ENCODE peak calls at places on chromosomes 7 and 10, in ten cellular contexts. B is IMR-90, E is progenitor cell of endocrine pancreas, T is PC-9, U is SK-N-SH, K is GM13976, Y is upper lobe of left lung, V is RWPE1, C is A673, I is astrocyte of the cerebellum. N is an unnamed sample.

GRCh38 chr10:82691211-82691610 is 816.2 kb downstream of the NRG3 start:
- DNase-seq in U (no peak), V (no peak), K (no peak), E (no peak), Y (no peak), I (no peak), C (no peak), B (no peak), T (no peak), N (no peak)

GRCh38 chr10:118216526-118217035 is 125.5 kb downstream of the FAM204A start:
- DNase-seq in C (no peak), Y (no peak), B (no peak), V (no peak), I (no peak), K (no peak), T (no peak), U (no peak), E (no peak), N (no peak)

GRCh38 chr10:78520737-78521430 is 487.2 kb downstream of the RPS24 start:
- DNase-seq in I (peak), Y (peak), T (peak), E (no peak), V (peak), K (no peak), C (peak), U (no peak), B (peak), N (no peak)

GRCh38 chr10:110852255-110852896 is 19.4 kb upstream of the PDCD4 start:
- DNase-seq in V (peak), B (peak), U (no peak), E (no peak), I (no peak), C (no peak), Y (peak), K (no peak), T (peak), N (no peak)

GRCh38 chr7:43482679-43483252 is 100.1 kb upstream of the STK17A start:
- DNase-seq in Y (no peak), U (no peak), T (no peak), V (no peak), I (no peak), C (no peak), K (no peak), E (no peak), B (no peak), N (no peak)

GRCh38 chr7:118080947-118081346 is 103.0 kb upstream of the LSM8 start:
- DNase-seq in C (peak), B (peak), T (peak), I (peak), Y (no peak), V (peak), E (no peak), U (no peak), K (peak), N (no peak)

GRCh38 chr10:62083413-62083794 is 181.9 kb downstream of the ARID5B start:
- DNase-seq in B (no peak), T (no peak), V (peak), C (peak), U (no peak), K (no peak), Y (no peak), E (no peak), I (no peak), N (no peak)

GRCh38 chr7:90723866-90724265 is 127.7 kb downstream of the CDK14 start:
- DNase-seq in U (no peak), K (no peak), V (no peak), C (no peak), I (no peak), Y (no peak), B (no peak), E (no peak), T (no peak), N (no peak)

GRCh38 chr7:140230517-140230861 is 53.7 kb upstream of the KDM7A start:
- DNase-seq in E (no peak), V (no peak), K (peak), B (no peak), I (no peak), C (no peak), T (no peak), Y (peak), U (peak), N (peak)

GRCh38 chr7:142809671-142810070 is 38.9 kb downstream of the PRSS2 start:
- DNase-seq in E (no peak), C (no peak), Y (no peak), B (no peak), K (no peak), U (no peak), I (no peak), V (no peak), T (no peak), N (no peak)

GRCh38 chr10:98364432-98365102 is 50.4 kb downstream of the PYROXD2 start:
- DNase-seq in I (no peak), B (no peak), V (no peak), U (no peak), Y (no peak), C (no peak), K (no peak), T (no peak), E (no peak), N (no peak)

GRCh38 chr7:51467384-51468017 is 150.9 kb upstream of the COBL start:
- DNase-seq in K (no peak), Y (no peak), B (no peak), T (no peak), I (no peak), E (no peak), U (no peak), V (no peak), C (no peak), N (no peak)

GRCh38 chr7:78487464-78487863 is 688.9 kb downstream of the PHTF2 start:
- DNase-seq in B (no peak), V (no peak), C (no peak), E (no peak), K (no peak), Y (no peak), I (no peak), U (peak), T (no peak), N (no peak)

GRCh38 chr10:88114368-88114767 is 250.9 kb downstream of the PTEN start:
- DNase-seq in T (no peak), Y (peak), C (peak), I (no peak), B (peak), E (no peak), V (peak), K (no peak), U (peak), N (no peak)

GRCh38 chr7:46566375-46566774 is 645.3 kb upstream of the IGFBP3 start:
- DNase-seq in V (no peak), C (no peak), B (peak), T (no peak), U (no peak), I (no peak), K (no peak), Y (no peak), E (no peak), N (no peak)

GRCh38 chr7:83611776-83612175 is 37.2 kb downstream of the SEMA3E start:
- DNase-seq in K (no peak), C (no peak), B (no peak), I (no peak), V (no peak), Y (no peak), U (no peak), E (no peak), T (no peak), N (no peak)

GRCh38 chr7:28105234-28105633 is 75.4 kb downstream of the JAZF1 start:
- DNase-seq in I (no peak), E (no peak), B (no peak), C (no peak), V (no peak), T (no peak), U (no peak), K (no peak), Y (no peak), N (no peak)

GRCh38 chr10:21314906-21315305 is 210.6 kb downstream of the SKIDA1 start:
- DNase-seq in U (no peak), E (no peak), V (no peak), B (no peak), T (no peak), Y (no peak), K (no peak), C (no peak), I (no peak), N (no peak)

GRCh38 chr10:58275261-58275660 is 6.3 kb downstream of the CISD1 start:
- DNase-seq in U (no peak), E (no peak), K (no peak), Y (no peak), B (no peak), C (no peak), I (no peak), V (no peak), T (no peak), N (no peak)

GRCh38 chr7:67309764-67310548 is 313.3 kb downstream of the TYW1 start:
- DNase-seq in I (no peak), K (no peak), C (no peak), T (no peak), U (no peak), V (no peak), E (no peak), B (no peak), Y (no peak), N (no peak)

GRCh38 chr7:91266067-91266930 is 2.1 kb downstream of the FZD1 start:
- DNase-seq in V (no peak), I (no peak), T (no peak), Y (no peak), E (no peak), B (peak), C (peak), U (peak), K (peak), N (peak)

GRCh38 chr7:12320241-12320640 is 83.4 kb downstream of the VWDE start:
- DNase-seq in B (no peak), C (no peak), T (no peak), V (no peak), I (no peak), E (no peak), U (no peak), K (no peak), Y (no peak), N (no peak)

GRCh38 chr10:75845538-75845937 is 414.1 kb downstream of the LRMDA start:
- DNase-seq in I (no peak), V (no peak), C (peak), T (no peak), Y (no peak), B (no peak), E (no peak), K (no peak), U (no peak), N (no peak)

GRCh38 chr10:52004342-52004949 is 305.1 kb upstream of the CSTF2T start:
- DNase-seq in C (peak), T (no peak), I (peak), E (no peak), Y (no peak), B (peak), U (peak), V (peak), K (peak), N (no peak)

GRCh38 chr10:7787150-7787856 is 490 bp downstream of the KIN start:
- DNase-seq in C (peak), E (no peak), V (peak), T (peak), U (no peak), Y (no peak), K (no peak), B (peak), I (no peak), N (no peak)

GRCh38 chr7:29005829-29006228 is 47.7 kb upstream of the TRIL start:
- DNase-seq in V (no peak), Y (no peak), E (no peak), C (no peak), K (no peak), B (peak), U (no peak), T (no peak), I (no peak), N (no peak)

GRCh38 chr10:50381637-50382036 is 130.3 kb upstream of the ASAH2 start:
- DNase-seq in I (no peak), E (no peak), B (no peak), U (no peak), Y (no peak), C (no peak), K (no peak), V (no peak), T (no peak), N (no peak)

GRCh38 chr7:113370910-113371309 is 252.6 kb upstream of the SMIM30 start:
- DNase-seq in T (no peak), K (no peak), C (no peak), U (no peak), E (no peak), I (peak), V (no peak), B (peak), Y (no peak), N (no peak)

GRCh38 chr7:47379629-47380324 is 202.1 kb downstream of the TNS3 start:
- DNase-seq in T (peak), E (peak), B (peak), U (peak), K (no peak), C (no peak), V (peak), Y (peak), I (peak), N (peak)

DNA sequence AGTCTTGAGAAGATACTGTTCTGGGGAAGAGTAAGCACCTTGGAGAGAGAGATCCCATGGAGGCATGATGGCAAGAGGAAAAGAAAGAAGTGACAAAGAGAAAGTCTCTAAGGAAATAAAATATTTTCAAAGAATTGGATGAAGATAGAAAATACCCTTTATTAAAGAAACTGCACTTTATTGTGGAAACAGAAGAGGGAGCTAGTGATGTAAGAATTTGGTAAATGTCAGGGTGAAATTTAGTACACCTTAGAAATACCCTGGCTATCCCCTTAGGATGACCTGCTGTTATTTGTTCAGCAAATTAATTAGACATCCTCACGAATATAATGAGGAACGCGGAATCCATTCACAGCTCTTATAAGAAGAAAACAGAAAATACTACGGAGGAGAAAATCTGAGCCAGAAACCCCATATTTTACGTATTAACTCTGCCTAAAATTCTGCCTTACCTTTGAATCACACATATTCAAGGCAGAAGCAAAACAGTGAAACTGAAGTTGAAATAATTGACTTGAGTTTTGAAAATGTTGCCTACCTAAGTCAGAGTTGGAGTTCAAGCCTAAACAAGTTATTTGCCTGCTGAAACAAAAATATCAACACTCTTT is 90.7 kb downstream of the TFPI2 start:
- DNase-seq in E (no peak), K (peak), U (peak), I (peak), Y (no peak), T (no peak), V (peak), B (peak), C (peak), N (peak)
- TF ChIP-seq CTCF in E (peak), K (peak), U (peak), I (peak), Y (no peak), T (peak), V (peak), B (peak), C (peak), N (peak)

DNA sequence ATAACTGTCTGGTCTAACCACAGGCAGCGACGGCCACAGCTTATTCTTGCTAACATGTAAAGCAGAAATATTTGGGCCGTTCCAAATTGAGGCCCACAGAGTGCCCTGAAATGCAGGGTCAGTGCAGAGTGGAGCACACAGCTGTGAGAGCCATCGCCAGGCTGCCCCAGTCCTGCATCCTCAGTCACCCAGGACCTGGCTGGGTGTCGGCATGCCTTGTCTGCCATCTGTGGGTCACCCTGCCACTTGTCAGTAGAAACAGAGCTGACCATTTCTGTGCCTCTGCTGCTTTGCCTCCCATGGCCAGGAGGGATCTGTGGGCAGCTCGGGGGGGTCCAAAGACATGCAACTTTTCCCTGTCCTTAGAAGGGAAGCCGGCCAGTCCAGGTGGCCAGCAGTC is 57.3 kb upstream of the BTBD16 start:
- DNase-seq in E (no peak), I (no peak), V (no peak), B (no peak), T (no peak), C (no peak), Y (no peak), K (no peak), U (peak), N (no peak)
- TF ChIP-seq CTCF in E (no peak), I (no peak), V (no peak), B (no peak), T (no peak), C (no peak), Y (no peak), K (no peak), U (no peak), N (no peak)

DNA sequence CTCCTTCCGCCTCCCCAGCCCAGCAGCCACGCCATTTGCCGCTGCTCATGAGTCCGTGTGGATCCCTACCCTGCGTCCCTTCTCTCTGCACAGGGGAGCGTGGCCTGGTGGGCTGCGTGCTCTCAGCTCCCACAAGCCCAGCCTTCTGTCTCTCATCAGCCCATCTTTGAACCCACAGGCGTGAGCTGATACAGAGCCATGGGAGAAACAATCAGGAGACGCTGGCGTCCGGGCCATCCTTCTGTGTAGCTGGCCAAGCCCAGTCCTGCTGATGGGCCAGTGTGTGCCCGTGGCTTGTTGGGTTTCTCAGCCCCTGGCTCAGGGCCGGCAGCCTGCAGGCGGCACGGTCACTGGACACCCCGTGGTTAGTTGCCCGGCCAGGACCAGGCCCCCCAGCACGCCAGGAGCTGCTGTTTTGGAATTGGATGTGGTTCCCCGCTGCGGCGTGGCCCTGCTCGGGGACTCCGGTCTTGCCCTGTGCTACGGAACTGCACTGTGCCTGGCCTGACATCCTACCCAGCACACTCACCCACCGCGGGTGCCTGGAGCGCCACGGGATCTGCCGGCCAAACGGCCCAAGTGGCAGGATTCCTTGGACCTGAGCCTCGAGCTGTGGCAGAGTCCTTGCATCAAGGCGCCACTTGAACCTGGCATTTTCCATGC is 88.9 kb downstream of the ELFN1 start:
- DNase-seq in C (no peak), E (no peak), I (no peak), B (no peak), T (no peak), Y (no peak), U (no peak), V (no peak), K (no peak), N (no peak)
- TF ChIP-seq CTCF in C (no peak), E (no peak), I (no peak), B (no peak), T (peak), Y (no peak), U (no peak), V (no peak), K (no peak), N (no peak)

GRCh38 chr10:132926777-132927650 is 15.4 kb downstream of the CFAP46 start:
- DNase-seq in V (no peak), E (no peak), K (no peak), B (no peak), I (no peak), U (no peak), Y (no peak), T (no peak), C (no peak), N (no peak)

GRCh38 chr10:132925071-132925561 is 17.3 kb downstream of the CFAP46 start:
- DNase-seq in E (no peak), Y (no peak), B (no peak), I (no peak), C (no peak), T (no peak), K (no peak), V (no peak), U (no peak), N (no peak)

GRCh38 chr10:132924046-132924952 is 18.1 kb downstream of the CFAP46 start:
- DNase-seq in B (no peak), K (no peak), V (no peak), U (no peak), Y (no peak), T (no peak), E (no peak), C (no peak), I (no peak), N (no peak)

GRCh38 chr10:132926070-132926469 is 16.3 kb downstream of the CFAP46 start:
- DNase-seq in U (peak), E (no peak), T (no peak), I (no peak), C (no peak), K (no peak), B (no peak), V (no peak), Y (no peak), N (no peak)

DNA sequence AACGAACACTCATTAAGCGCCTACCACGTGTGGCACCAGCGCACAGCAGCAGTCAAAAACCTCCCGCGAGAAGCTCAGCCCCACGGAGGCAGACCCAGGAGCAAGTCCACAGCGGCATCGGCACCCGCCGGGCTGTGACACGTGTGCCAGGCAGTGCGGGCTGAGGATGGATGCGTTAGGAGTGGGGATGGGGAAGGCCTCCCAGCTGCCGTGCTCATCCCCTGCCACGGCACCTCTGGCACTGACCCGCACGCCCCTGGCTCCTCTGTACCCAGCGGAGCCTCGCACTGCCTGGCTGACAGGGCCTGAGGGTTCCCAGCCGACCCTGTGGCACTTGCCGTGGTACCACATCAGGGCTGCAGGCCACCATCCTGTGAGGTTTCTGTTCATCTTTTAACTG is 16.8 kb downstream of the CFAP46 start:
- DNase-seq in B (no peak), V (no peak), T (no peak), K (no peak), E (no peak), U (no peak), C (no peak), I (no peak), Y (no peak), N (no peak)
- TF ChIP-seq CTCF in B (no peak), V (no peak), T (no peak), K (no peak), E (no peak), U (no peak), C (no peak), I (no peak), Y (no peak), N (no peak)

DNA sequence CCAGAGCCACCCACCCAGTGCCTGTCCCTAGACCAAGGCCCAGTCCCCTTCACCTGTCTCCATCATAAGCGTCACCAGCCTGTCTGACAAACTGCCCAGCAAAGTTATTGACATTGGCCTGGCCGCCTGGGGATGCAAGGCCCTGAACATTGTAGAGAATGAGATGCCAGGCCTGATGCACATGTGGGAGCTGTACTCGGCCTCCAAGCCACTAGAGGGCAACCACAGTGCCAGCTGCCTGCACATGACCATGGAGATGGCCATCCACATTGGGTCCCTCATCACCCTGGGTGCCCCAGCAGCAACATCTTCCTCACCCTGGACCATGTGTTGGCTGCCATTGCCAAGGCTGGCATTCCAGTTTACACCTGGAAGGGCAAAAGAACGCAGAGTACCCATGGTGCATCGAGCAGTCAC is 63.7 kb upstream of the ANTXRL start:
- DNase-seq in B (no peak), C (no peak), I (no peak), V (no peak), U (no peak), Y (no peak), T (no peak), E (no peak), K (no peak), N (no peak)
- TF ChIP-seq CTCF in B (no peak), C (peak), I (no peak), V (peak), U (peak), Y (peak), T (peak), E (peak), K (no peak), N (no peak)

GRCh38 chr10:95907454-95908253 is at the start of gene CC2D2B:
- DNase-seq in V (peak), Y (peak), K (peak), E (peak), B (peak), C (peak), U (peak), I (peak), T (peak), N (peak)
- TF ChIP-seq CTCF in V (peak), Y (no peak), K (no peak), E (peak), B (peak), C (no peak), U (peak), I (no peak), T (no peak), N (no peak)